ENCODE peak calls at places on chromosomes 4 and X, in five cellular contexts. One of them, this sample, is unnamed. For H3K27me3, the result is how much of the 10 kb centered on the place peaks cover.

GRCh38 chr4:184328022-184328736 is 110.5 kb upstream of the ENPP6 start:
- DNase-seq in spleen: no peak
- DNase-seq in tibial artery: no peak
- DNase-seq in pancreas: no peak
- DNase-seq in hepatocyte: no peak
- DNase-seq in this sample: no peak

GRCh38 chrX:37302569-37302968 is 46.6 kb upstream of the PRRG1 start:
- DNase-seq in hepatocyte: peak
- DNase-seq in tibial artery: peak
- DNase-seq in pancreas: no peak
- DNase-seq in spleen: no peak
- DNase-seq in this sample: no peak

GRCh38 chrX:65690057-65690855 is 22.8 kb downstream of the MSN start:
- DNase-seq in pancreas: no peak
- DNase-seq in hepatocyte: no peak
- DNase-seq in tibial artery: peak
- DNase-seq in spleen: no peak
- DNase-seq in this sample: no peak

GRCh38 chr4:23789765-23790164 is 100.1 kb downstream of the PPARGC1A start:
- DNase-seq in spleen: no peak
- DNase-seq in tibial artery: peak
- DNase-seq in pancreas: no peak
- DNase-seq in hepatocyte: peak
- DNase-seq in this sample: no peak

GRCh38 chr4:56768772-56769171 is 52.7 kb downstream of the SPINK2 start:
- DNase-seq in pancreas: no peak
- DNase-seq in hepatocyte: peak
- DNase-seq in tibial artery: no peak
- DNase-seq in spleen: no peak
- DNase-seq in this sample: no peak

GRCh38 chrX:48025561-48025960 is 18.8 kb downstream of the SPACA5 start:
- DNase-seq in hepatocyte: peak
- DNase-seq in pancreas: no peak
- DNase-seq in spleen: no peak
- DNase-seq in tibial artery: peak
- DNase-seq in this sample: no peak

GRCh38 chr4:52655505-52655904 is 3.6 kb downstream of the USP46 start:
- DNase-seq in spleen: no peak
- DNase-seq in tibial artery: no peak
- DNase-seq in pancreas: no peak
- DNase-seq in hepatocyte: no peak
- DNase-seq in this sample: no peak

GRCh38 chrX:109704563-109704962 is 28.5 kb downstream of the ACSL4 start:
- DNase-seq in pancreas: no peak
- DNase-seq in tibial artery: no peak
- DNase-seq in hepatocyte: no peak
- DNase-seq in spleen: no peak
- DNase-seq in this sample: no peak

DNA sequence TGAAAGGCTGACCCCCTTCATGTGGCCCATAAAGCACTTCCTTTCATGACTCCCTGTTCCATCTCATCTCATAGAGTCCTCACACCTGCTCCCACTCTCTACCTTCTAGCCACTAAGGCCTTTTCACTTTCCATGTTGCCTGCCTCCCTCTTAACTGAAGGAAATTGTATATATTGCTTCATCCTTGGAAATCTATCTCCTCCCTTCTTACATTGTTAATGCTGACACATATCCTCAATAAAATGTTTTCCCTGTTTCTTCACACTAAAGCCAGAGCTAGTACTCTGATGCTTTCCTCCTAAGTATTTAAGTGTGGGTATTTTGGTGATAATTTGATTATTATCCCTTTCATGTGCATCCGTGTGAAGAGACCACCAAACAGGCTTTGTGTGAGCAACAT is 830.1 kb downstream of the FAT4 start:
- DNase-seq in hepatocyte: no peak
- DNase-seq in spleen: no peak
- DNase-seq in pancreas: no peak
- DNase-seq in tibial artery: no peak
- DNase-seq in this sample: no peak
- H3K27ac ChIP-seq in hepatocyte: no peak
- H3K27ac ChIP-seq in spleen: no peak
- H3K27ac ChIP-seq in pancreas: no peak
- H3K27ac ChIP-seq in tibial artery: no peak
- H3K27ac ChIP-seq in this sample: no peak

GRCh38 chr4:807792-808191 is 18.1 kb downstream of the CPLX1 start:
- DNase-seq in pancreas: peak
- DNase-seq in spleen: no peak
- DNase-seq in hepatocyte: no peak
- DNase-seq in tibial artery: no peak
- DNase-seq in this sample: no peak
- H3K27me3 ChIP-seq in pancreas: under half
- H3K27me3 ChIP-seq in spleen: under half
- H3K27me3 ChIP-seq in hepatocyte: under half
- H3K27me3 ChIP-seq in tibial artery: under half
- H3K27me3 ChIP-seq in this sample: under half

GRCh38 chrX:119417842-119418241 is 18.7 kb downstream of the SLC25A43 start:
- DNase-seq in tibial artery: no peak
- DNase-seq in pancreas: no peak
- DNase-seq in spleen: no peak
- DNase-seq in hepatocyte: peak
- DNase-seq in this sample: no peak
- TF ChIP-seq CTCF in tibial artery: no peak
- TF ChIP-seq CTCF in pancreas: no peak
- TF ChIP-seq CTCF in spleen: peak
- TF ChIP-seq CTCF in hepatocyte: peak
- TF ChIP-seq CTCF in this sample: no peak

DNA sequence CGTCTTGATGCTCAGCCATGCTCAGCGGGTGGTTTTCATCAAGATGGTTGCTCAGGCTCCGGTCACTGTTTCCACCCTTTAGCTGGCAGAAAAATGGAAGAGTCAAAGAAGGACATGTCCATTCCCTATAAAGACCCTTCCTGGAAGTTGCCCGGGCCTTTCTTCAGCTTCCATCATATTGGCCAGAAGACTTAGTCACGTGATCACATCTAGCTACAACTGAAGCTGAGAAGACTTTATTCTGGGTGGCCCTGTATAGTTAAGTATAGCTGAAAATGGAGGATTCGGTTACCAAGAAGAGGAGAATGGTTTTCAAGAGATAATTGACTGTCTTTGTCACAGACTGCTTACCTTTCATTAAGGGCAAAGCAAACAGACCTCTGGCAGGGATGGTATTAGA is 296.7 kb upstream of the CASK start:
- DNase-seq in tibial artery: no peak
- DNase-seq in hepatocyte: no peak
- DNase-seq in pancreas: no peak
- DNase-seq in spleen: no peak
- DNase-seq in this sample: no peak
- H3K27ac ChIP-seq in tibial artery: no peak
- H3K27ac ChIP-seq in hepatocyte: no peak
- H3K27ac ChIP-seq in pancreas: no peak
- H3K27ac ChIP-seq in spleen: no peak
- H3K27ac ChIP-seq in this sample: no peak

GRCh38 chr4:140097572-140097971 is 56.4 kb downstream of the MAML3 start:
- DNase-seq in spleen: no peak
- DNase-seq in tibial artery: no peak
- DNase-seq in hepatocyte: no peak
- DNase-seq in pancreas: no peak
- DNase-seq in this sample: no peak

GRCh38 chr4:140096483-140096861 is 57.5 kb downstream of the MAML3 start:
- DNase-seq in spleen: no peak
- DNase-seq in pancreas: no peak
- DNase-seq in hepatocyte: no peak
- DNase-seq in tibial artery: no peak
- DNase-seq in this sample: no peak

GRCh38 chr4:140099993-140100392 is 54.0 kb downstream of the MAML3 start:
- DNase-seq in hepatocyte: no peak
- DNase-seq in pancreas: no peak
- DNase-seq in spleen: peak
- DNase-seq in tibial artery: peak
- DNase-seq in this sample: peak

GRCh38 chr4:140096921-140097320 is 57.1 kb downstream of the MAML3 start:
- DNase-seq in pancreas: no peak
- DNase-seq in tibial artery: no peak
- DNase-seq in hepatocyte: no peak
- DNase-seq in spleen: no peak
- DNase-seq in this sample: no peak

GRCh38 chr4:140098481-140099132 is 55.4 kb downstream of the MAML3 start:
- DNase-seq in pancreas: no peak
- DNase-seq in spleen: no peak
- DNase-seq in tibial artery: no peak
- DNase-seq in hepatocyte: no peak
- DNase-seq in this sample: no peak
- H3K27me3 ChIP-seq in pancreas: under half
- H3K27me3 ChIP-seq in spleen: under half
- H3K27me3 ChIP-seq in tibial artery: under half
- H3K27me3 ChIP-seq in hepatocyte: under half
- H3K27me3 ChIP-seq in this sample: under half

GRCh38 chrX:40502688-40503087 is 78.1 kb upstream of the ATP6AP2 start:
- DNase-seq in tibial artery: no peak
- DNase-seq in spleen: no peak
- DNase-seq in hepatocyte: no peak
- DNase-seq in pancreas: no peak
- DNase-seq in this sample: no peak

GRCh38 chrX:40501456-40501855 is 79.3 kb upstream of the ATP6AP2 start:
- DNase-seq in hepatocyte: no peak
- DNase-seq in tibial artery: no peak
- DNase-seq in spleen: no peak
- DNase-seq in pancreas: no peak
- DNase-seq in this sample: no peak

GRCh38 chrX:40495659-40496058 is 85.1 kb upstream of the ATP6AP2 start:
- DNase-seq in pancreas: no peak
- DNase-seq in tibial artery: no peak
- DNase-seq in hepatocyte: no peak
- DNase-seq in spleen: no peak
- DNase-seq in this sample: no peak

GRCh38 chrX:40496728-40497127 is 84.0 kb upstream of the ATP6AP2 start:
- DNase-seq in spleen: no peak
- DNase-seq in tibial artery: no peak
- DNase-seq in hepatocyte: peak
- DNase-seq in pancreas: no peak
- DNase-seq in this sample: no peak
- TF ChIP-seq CTCF in spleen: no peak
- TF ChIP-seq CTCF in tibial artery: no peak
- TF ChIP-seq CTCF in hepatocyte: peak
- TF ChIP-seq CTCF in pancreas: no peak
- TF ChIP-seq CTCF in this sample: no peak

GRCh38 chr4:87057835-87058234 is 123.0 kb downstream of the AFF1 start:
- DNase-seq in hepatocyte: no peak
- DNase-seq in spleen: no peak
- DNase-seq in tibial artery: no peak
- DNase-seq in pancreas: no peak
- DNase-seq in this sample: no peak
- H3K27ac ChIP-seq in hepatocyte: peak
- H3K27ac ChIP-seq in spleen: peak
- H3K27ac ChIP-seq in tibial artery: peak
- H3K27ac ChIP-seq in pancreas: peak
- H3K27ac ChIP-seq in this sample: no peak

GRCh38 chrX:40792433-40792832 is 57.1 kb upstream of the MED14 start:
- DNase-seq in pancreas: no peak
- DNase-seq in hepatocyte: no peak
- DNase-seq in tibial artery: no peak
- DNase-seq in spleen: no peak
- DNase-seq in this sample: no peak
- H3K27me3 ChIP-seq in pancreas: under half
- H3K27me3 ChIP-seq in hepatocyte: under half
- H3K27me3 ChIP-seq in tibial artery: under half
- H3K27me3 ChIP-seq in spleen: under half
- H3K27me3 ChIP-seq in this sample: under half

DNA sequence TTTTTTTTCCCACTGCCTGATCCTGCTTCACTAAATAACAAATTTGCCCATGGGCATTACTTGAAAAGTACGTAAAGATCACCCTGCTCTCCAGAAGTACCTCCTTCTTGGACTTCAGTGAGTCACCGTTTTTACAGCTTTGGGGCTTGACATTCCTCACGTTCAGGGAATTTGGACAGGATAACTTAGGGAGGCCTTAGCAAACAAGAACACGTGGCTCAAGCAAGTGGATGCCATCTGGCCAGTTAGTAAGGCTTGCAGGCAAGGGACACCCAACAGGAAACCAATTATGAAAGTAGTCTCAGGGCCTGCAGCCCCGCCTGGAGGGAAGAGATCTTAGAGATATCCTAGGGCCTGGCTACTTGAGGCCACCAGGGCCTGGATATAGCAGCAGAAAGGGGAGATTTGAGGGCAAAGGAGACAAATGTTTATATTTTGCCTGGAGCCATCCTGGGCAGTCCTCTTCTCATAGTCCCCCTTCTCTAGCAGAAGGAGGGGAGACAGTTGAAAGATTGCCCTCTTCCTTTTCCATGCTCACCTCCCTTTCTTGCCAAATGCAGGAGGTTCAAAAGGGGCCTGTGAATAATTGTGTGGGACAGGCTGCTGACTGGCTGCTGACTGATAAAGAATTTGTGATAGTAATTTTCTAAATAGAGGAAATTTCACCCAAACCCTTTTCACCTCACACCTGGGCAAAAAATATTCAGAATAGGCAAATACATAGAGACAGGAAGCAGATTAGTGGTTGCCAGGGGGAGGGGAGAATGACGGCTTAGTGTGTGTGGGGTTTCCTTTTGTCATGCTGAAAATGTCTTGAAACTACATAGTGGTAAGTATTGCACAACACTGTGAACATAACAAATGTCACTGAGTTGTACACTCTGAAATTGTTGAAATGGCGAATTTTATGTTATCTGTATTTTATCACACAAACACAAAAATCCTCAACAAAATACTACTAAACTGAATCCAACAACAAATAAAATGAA is 60.4 kb upstream of the PLAC1 start:
- DNase-seq in tibial artery: peak
- DNase-seq in spleen: no peak
- DNase-seq in pancreas: no peak
- DNase-seq in hepatocyte: peak
- DNase-seq in this sample: no peak
- TF ChIP-seq CTCF in tibial artery: no peak
- TF ChIP-seq CTCF in spleen: no peak
- TF ChIP-seq CTCF in pancreas: no peak
- TF ChIP-seq CTCF in hepatocyte: no peak
- TF ChIP-seq CTCF in this sample: no peak

GRCh38 chr4:174394915-174395314 is 111.2 kb downstream of the CEP44 start:
- DNase-seq in pancreas: no peak
- DNase-seq in hepatocyte: no peak
- DNase-seq in tibial artery: no peak
- DNase-seq in spleen: no peak
- DNase-seq in this sample: no peak
- H3K27ac ChIP-seq in pancreas: no peak
- H3K27ac ChIP-seq in hepatocyte: no peak
- H3K27ac ChIP-seq in tibial artery: no peak
- H3K27ac ChIP-seq in spleen: no peak
- H3K27ac ChIP-seq in this sample: no peak

This sample was measured in CD4-positive, alpha-beta T cell.